ENCODE peak calls at places on chromosome 9, in five cellular contexts. L is psoas muscle, O is right cardiac atrium, H is ascending aorta, Q is adipocyte. D is an unnamed sample.
A peak's percentile ranks its signal among the peaks of the same experiment; 100 is the strongest.

GRCh38 chr9:9078301-9078700 is 1278.7 kb upstream of the DMAC1 start:
- DNase-seq in Q (no peak), L (no peak), O (no peak), H (no peak), D (no peak)

GRCh38 chr9:130226112-130226511 is 39.4 kb upstream of the HMCN2 start:
- DNase-seq in L (peak; percentile 25), Q (no peak), O (peak; percentile 27), H (no peak), D (no peak)

GRCh38 chr9:76756273-76756650 is 8.0 kb upstream of the PCA3 start:
- DNase-seq in Q (peak; percentile 52), O (peak; percentile 58), L (peak; percentile 63), H (no peak), D (no peak)

GRCh38 chr9:106648799-106649198 is 214.2 kb upstream of the ZNF462 start:
- DNase-seq in Q (peak; percentile 66), H (no peak), O (no peak), L (no peak), D (no peak)

GRCh38 chr9:109857337-109857736 is 77.3 kb downstream of the PALM2AKAP2 start:
- DNase-seq in O (no peak), H (no peak), L (no peak), Q (peak; percentile 53), D (no peak)

GRCh38 chr9:108972186-108972585 is 38.0 kb downstream of the ABITRAM start:
- DNase-seq in L (no peak), O (no peak), H (no peak), Q (no peak), D (no peak)

GRCh38 chr9:106890621-106891020 is 27.7 kb downstream of the ZNF462 start:
- DNase-seq in O (no peak), L (no peak), Q (no peak), H (no peak), D (no peak)

GRCh38 chr9:113844466-113844865 is 31.6 kb upstream of the ZNF618 start:
- DNase-seq in H (no peak), Q (peak; percentile 31), L (no peak), O (no peak), D (no peak)

GRCh38 chr9:112327718-112328450 is 5.5 kb downstream of the PTBP3 start:
- DNase-seq in H (no peak), O (no peak), L (no peak), Q (no peak), D (no peak)

GRCh38 chr9:15381491-15381890 is 41.2 kb upstream of the SNAPC3 start:
- DNase-seq in O (no peak), Q (no peak), H (no peak), L (no peak), D (no peak)

GRCh38 chr9:2701070-2701469 is 16.2 kb upstream of the KCNV2 start:
- DNase-seq in L (no peak), H (no peak), O (no peak), Q (no peak), D (no peak)
- H3K4me3 ChIP-seq in L (no peak overlapping the region), H (no peak overlapping the region), O (no peak overlapping the region), Q (no peak overlapping the region), D (no peak overlapping the region)

DNA sequence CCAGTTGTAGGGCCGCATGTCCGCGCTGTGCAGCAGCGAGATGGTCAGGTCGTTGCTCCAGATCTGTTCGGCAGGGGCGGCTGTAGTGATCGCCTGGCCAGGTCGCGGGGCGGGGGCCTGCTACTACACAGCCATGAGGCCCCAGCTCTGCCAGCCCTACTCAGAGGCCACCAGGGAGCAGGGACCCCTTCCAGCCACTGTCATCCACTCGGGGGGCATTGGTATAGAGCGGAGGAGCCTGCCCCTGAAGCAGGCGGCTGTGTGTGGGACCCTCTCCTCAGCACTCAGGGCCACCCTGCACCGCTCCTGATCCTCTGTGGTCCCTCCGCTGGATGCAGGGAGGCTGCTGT is 1.7 kb downstream of the FBXW5 start:
- DNase-seq in Q (no peak), O (no peak), L (no peak), H (no peak), D (no peak)
- H3K4me3 ChIP-seq in Q (peak overlapping the region; percentile 92), O (no peak overlapping the region), L (peak overlapping the region; percentile 88), H (peak overlapping the region; percentile 88), D (peak overlapping the region; percentile 91)

DNA sequence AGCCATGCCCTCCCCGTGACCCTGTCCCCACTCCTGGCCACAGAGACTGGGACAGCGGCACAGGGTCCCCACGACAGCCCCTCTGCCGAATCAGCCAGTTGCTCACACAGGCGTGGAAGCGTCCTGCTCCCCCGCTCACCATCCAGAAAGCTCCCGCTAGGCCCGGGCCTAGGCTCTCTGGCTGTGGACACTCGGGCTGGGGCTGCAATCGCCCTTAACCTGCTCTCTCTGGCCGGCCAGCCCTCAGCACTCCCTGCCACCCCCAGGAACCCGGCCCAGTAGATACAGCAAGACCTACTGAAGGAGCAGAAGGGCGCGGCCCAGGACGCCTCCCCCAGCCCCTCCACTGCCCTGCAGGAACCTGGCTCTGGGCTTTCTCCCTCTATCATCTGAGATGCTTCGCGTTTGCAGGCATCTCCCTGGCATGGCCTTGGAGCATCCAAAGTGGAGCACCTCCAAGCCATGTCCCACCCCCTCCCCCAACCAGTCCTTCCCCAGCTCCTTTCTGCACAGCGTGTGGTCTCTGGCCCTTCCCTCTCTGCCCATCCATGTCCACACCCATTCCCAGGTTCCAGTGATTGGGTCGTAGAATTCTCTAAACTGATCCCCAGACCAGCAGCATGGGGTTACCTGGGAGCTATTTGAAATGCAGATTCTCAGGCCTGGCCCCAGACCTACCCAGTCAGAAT is 113.7 kb upstream of the LMX1B start:
- DNase-seq in L (no peak), H (no peak), O (no peak), Q (no peak), D (no peak)
- H3K4me3 ChIP-seq in L (peak overlapping the region; percentile 63), H (peak overlapping the region; percentile 69), O (peak overlapping the region; percentile 42), Q (peak overlapping the region; percentile 79), D (peak overlapping the region; percentile 55)

GRCh38 chr9:137295313-137296213 is 6.5 kb downstream of the NRARP start:
- DNase-seq in L (no peak), H (no peak), O (peak; percentile 77), Q (peak; percentile 65), D (no peak)
- H3K4me3 ChIP-seq in L (peak overlapping the region; percentile 59), H (peak overlapping the region; percentile 57), O (peak overlapping the region; percentile 74), Q (no peak overlapping the region), D (peak overlapping the region; percentile 16)

D was measured in epithelial cell of proximal tubule.